ENCODE peak calls at places on chromosomes 5 and 9, in four cellular contexts. One of them, this sample, is unnamed.

GRCh38 chr9:114499528-114499927 is 5.7 kb downstream of the WHRN start:
- DNase-seq in IMR-90: no peak
- DNase-seq in stimulated activated CD4-positive, alpha-beta T cell treated with anti-CD3 and anti-CD28 coated beads, Interleukin-4, amount 100 ng/mL, for 4 hours: no peak
- DNase-seq in GM12892: no peak
- DNase-seq in this sample: no peak

GRCh38 chr5:88886756-88887741 is 4.1 kb upstream of the MEF2C start:
- DNase-seq in IMR-90: no peak
- DNase-seq in stimulated activated CD4-positive, alpha-beta T cell treated with anti-CD3 and anti-CD28 coated beads, Interleukin-4, amount 100 ng/mL, for 4 hours: no peak
- DNase-seq in GM12892: no peak
- DNase-seq in this sample: no peak

GRCh38 chr9:98191210-98191609 is 1.2 kb downstream of the CORO2A start:
- DNase-seq in IMR-90: no peak
- DNase-seq in stimulated activated CD4-positive, alpha-beta T cell treated with anti-CD3 and anti-CD28 coated beads, Interleukin-4, amount 100 ng/mL, for 4 hours: no peak
- DNase-seq in GM12892: no peak
- DNase-seq in this sample: no peak

GRCh38 chr9:35972093-35972492 is 14.1 kb upstream of the OR2S2 start:
- DNase-seq in IMR-90: no peak
- DNase-seq in stimulated activated CD4-positive, alpha-beta T cell treated with anti-CD3 and anti-CD28 coated beads, Interleukin-4, amount 100 ng/mL, for 4 hours: peak; percentile 40
- DNase-seq in GM12892: no peak
- DNase-seq in this sample: no peak

GRCh38 chr9:116008278-116008677 is 145.3 kb upstream of the PAPPA start:
- DNase-seq in IMR-90: peak; percentile 52
- DNase-seq in stimulated activated CD4-positive, alpha-beta T cell treated with anti-CD3 and anti-CD28 coated beads, Interleukin-4, amount 100 ng/mL, for 4 hours: no peak
- DNase-seq in GM12892: no peak
- DNase-seq in this sample: no peak

GRCh38 chr5:169682026-169682425 is 45.0 kb downstream of the DOCK2 start:
- DNase-seq in IMR-90: no peak
- DNase-seq in stimulated activated CD4-positive, alpha-beta T cell treated with anti-CD3 and anti-CD28 coated beads, Interleukin-4, amount 100 ng/mL, for 4 hours: no peak
- DNase-seq in GM12892: no peak
- DNase-seq in this sample: no peak

GRCh38 chr9:98846879-98847278 is 39.4 kb downstream of the GALNT12 start:
- DNase-seq in IMR-90: peak; percentile 50
- DNase-seq in stimulated activated CD4-positive, alpha-beta T cell treated with anti-CD3 and anti-CD28 coated beads, Interleukin-4, amount 100 ng/mL, for 4 hours: no peak
- DNase-seq in GM12892: no peak
- DNase-seq in this sample: no peak

GRCh38 chr5:154473581-154474266 is 4.3 kb downstream of the HAND1 start:
- DNase-seq in IMR-90: no peak
- DNase-seq in stimulated activated CD4-positive, alpha-beta T cell treated with anti-CD3 and anti-CD28 coated beads, Interleukin-4, amount 100 ng/mL, for 4 hours: no peak
- DNase-seq in GM12892: no peak
- DNase-seq in this sample: no peak

GRCh38 chr5:168603776-168604175 is 24.6 kb upstream of the PANK3 start:
- DNase-seq in IMR-90: no peak
- DNase-seq in stimulated activated CD4-positive, alpha-beta T cell treated with anti-CD3 and anti-CD28 coated beads, Interleukin-4, amount 100 ng/mL, for 4 hours: no peak
- DNase-seq in GM12892: no peak
- DNase-seq in this sample: no peak

GRCh38 chr9:113787871-113788270 is 88.2 kb upstream of the ZNF618 start:
- DNase-seq in IMR-90: no peak
- DNase-seq in stimulated activated CD4-positive, alpha-beta T cell treated with anti-CD3 and anti-CD28 coated beads, Interleukin-4, amount 100 ng/mL, for 4 hours: no peak
- DNase-seq in GM12892: no peak
- DNase-seq in this sample: no peak

GRCh38 chr5:116454417-116454927 is 120.2 kb downstream of the SEMA6A start:
- DNase-seq in IMR-90: peak; percentile 92
- DNase-seq in stimulated activated CD4-positive, alpha-beta T cell treated with anti-CD3 and anti-CD28 coated beads, Interleukin-4, amount 100 ng/mL, for 4 hours: no peak
- DNase-seq in GM12892: peak; percentile 29
- DNase-seq in this sample: peak; percentile 29

GRCh38 chr5:128271859-128272446 is 188.4 kb downstream of the SLC12A2 start:
- DNase-seq in IMR-90: peak; percentile 74
- DNase-seq in stimulated activated CD4-positive, alpha-beta T cell treated with anti-CD3 and anti-CD28 coated beads, Interleukin-4, amount 100 ng/mL, for 4 hours: no peak
- DNase-seq in GM12892: no peak
- DNase-seq in this sample: no peak

GRCh38 chr9:37984672-37985611 is 81.0 kb upstream of the SLC25A51 start:
- DNase-seq in IMR-90: peak; percentile 72
- DNase-seq in stimulated activated CD4-positive, alpha-beta T cell treated with anti-CD3 and anti-CD28 coated beads, Interleukin-4, amount 100 ng/mL, for 4 hours: no peak
- DNase-seq in GM12892: no peak
- DNase-seq in this sample: no peak

GRCh38 chr5:135318037-135318436 is 81.0 kb downstream of the MACROH2A1 start:
- DNase-seq in IMR-90: no peak
- DNase-seq in stimulated activated CD4-positive, alpha-beta T cell treated with anti-CD3 and anti-CD28 coated beads, Interleukin-4, amount 100 ng/mL, for 4 hours: no peak
- DNase-seq in GM12892: no peak
- DNase-seq in this sample: no peak